ENCODE peak calls at places on chromosome 7, in seven cellular contexts. One of them, this sample, is unnamed.
A peak's percentile ranks its signal among the peaks of the same experiment; 100 is the strongest.

GRCh38 chr7:46153951-46154787 is 233.1 kb upstream of the IGFBP3 start:
- DNase-seq in cardiac muscle cell: no peak
- DNase-seq in adrenal gland: no peak
- DNase-seq in gastrocnemius medialis: peak; percentile 37
- DNase-seq in RWPE2: peak; percentile 59
- DNase-seq in AG04450: no peak
- DNase-seq in GM12878: peak; percentile 55
- DNase-seq in this sample: no peak

GRCh38 chr7:143514487-143514886 is 36.8 kb downstream of the TAS2R41 start:
- DNase-seq in cardiac muscle cell: no peak
- DNase-seq in adrenal gland: no peak
- DNase-seq in gastrocnemius medialis: no peak
- DNase-seq in RWPE2: no peak
- DNase-seq in AG04450: no peak
- DNase-seq in GM12878: no peak
- DNase-seq in this sample: no peak

GRCh38 chr7:119685906-119686305 is 587.1 kb upstream of the KCND2 start:
- DNase-seq in cardiac muscle cell: no peak
- DNase-seq in adrenal gland: no peak
- DNase-seq in gastrocnemius medialis: no peak
- DNase-seq in RWPE2: no peak
- DNase-seq in AG04450: no peak
- DNase-seq in GM12878: no peak
- DNase-seq in this sample: no peak

GRCh38 chr7:44259547-44260457 is 59.0 kb downstream of the YKT6 start:
- DNase-seq in cardiac muscle cell: peak; percentile 99
- DNase-seq in adrenal gland: peak; percentile 86
- DNase-seq in gastrocnemius medialis: peak; percentile 72
- DNase-seq in RWPE2: no peak
- DNase-seq in AG04450: peak; percentile 77
- DNase-seq in GM12878: no peak
- DNase-seq in this sample: no peak

GRCh38 chr7:29342761-29343160 is 148.2 kb downstream of the CHN2 start:
- DNase-seq in cardiac muscle cell: peak; percentile 32
- DNase-seq in adrenal gland: no peak
- DNase-seq in gastrocnemius medialis: no peak
- DNase-seq in RWPE2: no peak
- DNase-seq in AG04450: no peak
- DNase-seq in GM12878: no peak
- DNase-seq in this sample: no peak

GRCh38 chr7:13945670-13946069 is 43.8 kb downstream of the ETV1 start:
- DNase-seq in cardiac muscle cell: peak; percentile 42
- DNase-seq in adrenal gland: no peak
- DNase-seq in gastrocnemius medialis: no peak
- DNase-seq in RWPE2: no peak
- DNase-seq in AG04450: no peak
- DNase-seq in GM12878: no peak
- DNase-seq in this sample: no peak

GRCh38 chr7:51705701-51706100 is 389.1 kb upstream of the COBL start:
- DNase-seq in cardiac muscle cell: no peak
- DNase-seq in adrenal gland: peak; percentile 21
- DNase-seq in gastrocnemius medialis: no peak
- DNase-seq in RWPE2: no peak
- DNase-seq in AG04450: no peak
- DNase-seq in GM12878: no peak
- DNase-seq in this sample: no peak

GRCh38 chr7:33748793-33749192 is 156.5 kb upstream of the BMPER start:
- DNase-seq in cardiac muscle cell: peak; percentile 71
- DNase-seq in adrenal gland: no peak
- DNase-seq in gastrocnemius medialis: peak; percentile 39
- DNase-seq in RWPE2: no peak
- DNase-seq in AG04450: no peak
- DNase-seq in GM12878: no peak
- DNase-seq in this sample: no peak

GRCh38 chr7:37942934-37943610 is 22.6 kb downstream of the EPDR1 start:
- DNase-seq in cardiac muscle cell: peak; percentile 65
- DNase-seq in adrenal gland: peak; percentile 94
- DNase-seq in gastrocnemius medialis: peak; percentile 81
- DNase-seq in RWPE2: no peak
- DNase-seq in AG04450: no peak
- DNase-seq in GM12878: peak; percentile 33
- DNase-seq in this sample: no peak

GRCh38 chr7:106979551-106980357 is 64.8 kb upstream of the PRKAR2B start:
- DNase-seq in cardiac muscle cell: peak; percentile 19
- DNase-seq in adrenal gland: peak; percentile 22
- DNase-seq in gastrocnemius medialis: no peak
- DNase-seq in RWPE2: no peak
- DNase-seq in AG04450: no peak
- DNase-seq in GM12878: no peak
- DNase-seq in this sample: no peak

GRCh38 chr7:76509931-76510877 is at the start of gene UPK3B:
- DNase-seq in cardiac muscle cell: peak; percentile 7
- DNase-seq in adrenal gland: no peak
- DNase-seq in gastrocnemius medialis: no peak
- DNase-seq in RWPE2: no peak
- DNase-seq in AG04450: no peak
- DNase-seq in GM12878: no peak
- DNase-seq in this sample: peak; percentile 33

GRCh38 chr7:51251292-51251691 is 65.3 kb downstream of the COBL start:
- DNase-seq in cardiac muscle cell: no peak
- DNase-seq in adrenal gland: no peak
- DNase-seq in gastrocnemius medialis: no peak
- DNase-seq in RWPE2: no peak
- DNase-seq in AG04450: no peak
- DNase-seq in GM12878: no peak
- DNase-seq in this sample: no peak

GRCh38 chr7:114819629-114820362 is 102.1 kb upstream of the MDFIC start:
- DNase-seq in cardiac muscle cell: peak; percentile 96
- DNase-seq in adrenal gland: no peak
- DNase-seq in gastrocnemius medialis: peak; percentile 28
- DNase-seq in RWPE2: peak; percentile 38
- DNase-seq in AG04450: peak; percentile 95
- DNase-seq in GM12878: no peak
- DNase-seq in this sample: no peak

GRCh38 chr7:67463983-67464382 is 467.4 kb downstream of the TYW1 start:
- DNase-seq in cardiac muscle cell: no peak
- DNase-seq in adrenal gland: no peak
- DNase-seq in gastrocnemius medialis: no peak
- DNase-seq in RWPE2: no peak
- DNase-seq in AG04450: no peak
- DNase-seq in GM12878: no peak
- DNase-seq in this sample: no peak

GRCh38 chr7:113731571-113731970 is 187.2 kb downstream of the PPP1R3A start:
- DNase-seq in cardiac muscle cell: no peak
- DNase-seq in adrenal gland: no peak
- DNase-seq in gastrocnemius medialis: no peak
- DNase-seq in RWPE2: no peak
- DNase-seq in AG04450: no peak
- DNase-seq in GM12878: no peak
- DNase-seq in this sample: no peak

GRCh38 chr7:18693401-18693800 is 197.9 kb downstream of the HDAC9 start:
- DNase-seq in cardiac muscle cell: peak; percentile 92
- DNase-seq in adrenal gland: peak; percentile 12
- DNase-seq in gastrocnemius medialis: peak; percentile 21
- DNase-seq in RWPE2: no peak
- DNase-seq in AG04450: peak; percentile 63
- DNase-seq in GM12878: no peak
- DNase-seq in this sample: no peak

GRCh38 chr7:137932881-137933269 is 69.0 kb downstream of the CREB3L2 start:
- DNase-seq in cardiac muscle cell: peak; percentile 37
- DNase-seq in adrenal gland: peak; percentile 50
- DNase-seq in gastrocnemius medialis: peak; percentile 31
- DNase-seq in RWPE2: no peak
- DNase-seq in AG04450: no peak
- DNase-seq in GM12878: no peak
- DNase-seq in this sample: no peak

GRCh38 chr7:106284516-106285050 is at the start of gene NAMPT:
- DNase-seq in cardiac muscle cell: no peak
- DNase-seq in adrenal gland: peak; percentile 63
- DNase-seq in gastrocnemius medialis: no peak
- DNase-seq in RWPE2: no peak
- DNase-seq in AG04450: no peak
- DNase-seq in GM12878: no peak
- DNase-seq in this sample: peak; percentile 21

GRCh38 chr7:30403477-30403876 is 75.1 kb downstream of the NOD1 start:
- DNase-seq in cardiac muscle cell: no peak
- DNase-seq in adrenal gland: peak; percentile 41
- DNase-seq in gastrocnemius medialis: no peak
- DNase-seq in RWPE2: peak; percentile 88
- DNase-seq in AG04450: no peak
- DNase-seq in GM12878: no peak
- DNase-seq in this sample: no peak

GRCh38 chr7:150317748-150318444 is 5.3 kb upstream of the LRRC61 start:
- DNase-seq in cardiac muscle cell: peak; percentile 95
- DNase-seq in adrenal gland: no peak
- DNase-seq in gastrocnemius medialis: no peak
- DNase-seq in RWPE2: no peak
- DNase-seq in AG04450: no peak
- DNase-seq in GM12878: no peak
- DNase-seq in this sample: no peak

GRCh38 chr7:135745702-135746312 is 2.8 kb downstream of the FAM180A start:
- DNase-seq in cardiac muscle cell: peak; percentile 95
- DNase-seq in adrenal gland: peak; percentile 90
- DNase-seq in gastrocnemius medialis: peak; percentile 65
- DNase-seq in RWPE2: peak; percentile 88
- DNase-seq in AG04450: peak; percentile 86
- DNase-seq in GM12878: no peak
- DNase-seq in this sample: no peak

DNA sequence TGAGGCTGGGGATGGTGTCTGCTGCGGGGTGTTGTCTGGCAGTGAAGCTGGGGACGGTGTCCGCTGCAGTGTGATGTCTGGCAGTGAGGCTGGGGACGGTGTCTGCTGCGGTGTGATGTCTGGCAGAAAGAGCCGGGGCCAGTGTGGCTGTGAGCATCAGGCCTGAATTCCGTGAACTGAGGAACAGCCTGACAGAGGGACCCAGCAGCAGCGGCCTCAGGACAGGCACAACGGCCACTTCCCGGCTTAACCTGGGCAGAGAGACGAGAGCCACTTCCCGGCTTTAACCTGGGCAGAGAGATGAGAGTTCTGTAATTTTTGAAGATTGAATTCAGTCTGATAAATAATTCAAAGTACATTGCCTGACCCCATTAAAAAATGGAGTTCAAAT is 321.2 kb downstream of the PTPRN2 start:
- DNase-seq in cardiac muscle cell: no peak
- DNase-seq in adrenal gland: no peak
- DNase-seq in gastrocnemius medialis: no peak
- DNase-seq in RWPE2: no peak
- DNase-seq in AG04450: no peak
- DNase-seq in GM12878: no peak
- DNase-seq in this sample: no peak
- H3K9me3 ChIP-seq in cardiac muscle cell: no peaks in the 10 kb centered on the region
- H3K9me3 ChIP-seq in adrenal gland: no peaks in the 10 kb centered on the region
- H3K9me3 ChIP-seq in gastrocnemius medialis: no peaks in the 10 kb centered on the region
- H3K9me3 ChIP-seq in RWPE2: peaks cover 8% of the 10 kb centered on the region
- H3K9me3 ChIP-seq in AG04450: peaks cover 97% of the 10 kb centered on the region
- H3K9me3 ChIP-seq in GM12878: peaks cover 7% of the 10 kb centered on the region
- H3K9me3 ChIP-seq in this sample: no peaks in the 10 kb centered on the region

GRCh38 chr7:35985126-35985754 is 167.8 kb upstream of the EEPD1 start:
- DNase-seq in cardiac muscle cell: peak; percentile 86
- DNase-seq in adrenal gland: peak; percentile 81
- DNase-seq in gastrocnemius medialis: peak; percentile 72
- DNase-seq in RWPE2: no peak
- DNase-seq in AG04450: peak; percentile 39
- DNase-seq in GM12878: no peak
- DNase-seq in this sample: peak; percentile 73

GRCh38 chr7:35988818-35989217 is 164.2 kb upstream of the EEPD1 start:
- DNase-seq in cardiac muscle cell: no peak
- DNase-seq in adrenal gland: no peak
- DNase-seq in gastrocnemius medialis: no peak
- DNase-seq in RWPE2: no peak
- DNase-seq in AG04450: no peak
- DNase-seq in GM12878: no peak
- DNase-seq in this sample: no peak

GRCh38 chr7:35991511-35992232 is 161.4 kb upstream of the EEPD1 start:
- DNase-seq in cardiac muscle cell: no peak
- DNase-seq in adrenal gland: no peak
- DNase-seq in gastrocnemius medialis: no peak
- DNase-seq in RWPE2: no peak
- DNase-seq in AG04450: no peak
- DNase-seq in GM12878: no peak
- DNase-seq in this sample: no peak

GRCh38 chr7:35987016-35987415 is 166.0 kb upstream of the EEPD1 start:
- DNase-seq in cardiac muscle cell: no peak
- DNase-seq in adrenal gland: no peak
- DNase-seq in gastrocnemius medialis: no peak
- DNase-seq in RWPE2: no peak
- DNase-seq in AG04450: no peak
- DNase-seq in GM12878: no peak
- DNase-seq in this sample: no peak

GRCh38 chr7:35988105-35988504 is 164.9 kb upstream of the EEPD1 start:
- DNase-seq in cardiac muscle cell: no peak
- DNase-seq in adrenal gland: no peak
- DNase-seq in gastrocnemius medialis: no peak
- DNase-seq in RWPE2: no peak
- DNase-seq in AG04450: no peak
- DNase-seq in GM12878: no peak
- DNase-seq in this sample: no peak
- H3K27ac ChIP-seq in cardiac muscle cell: no peak overlapping the region
- H3K27ac ChIP-seq in adrenal gland: no peak overlapping the region
- H3K27ac ChIP-seq in gastrocnemius medialis: no peak overlapping the region
- H3K27ac ChIP-seq in RWPE2: no peak overlapping the region
- H3K27ac ChIP-seq in AG04450: no peak overlapping the region
- H3K27ac ChIP-seq in GM12878: no peak overlapping the region
- H3K27ac ChIP-seq in this sample: no peak overlapping the region

DNA sequence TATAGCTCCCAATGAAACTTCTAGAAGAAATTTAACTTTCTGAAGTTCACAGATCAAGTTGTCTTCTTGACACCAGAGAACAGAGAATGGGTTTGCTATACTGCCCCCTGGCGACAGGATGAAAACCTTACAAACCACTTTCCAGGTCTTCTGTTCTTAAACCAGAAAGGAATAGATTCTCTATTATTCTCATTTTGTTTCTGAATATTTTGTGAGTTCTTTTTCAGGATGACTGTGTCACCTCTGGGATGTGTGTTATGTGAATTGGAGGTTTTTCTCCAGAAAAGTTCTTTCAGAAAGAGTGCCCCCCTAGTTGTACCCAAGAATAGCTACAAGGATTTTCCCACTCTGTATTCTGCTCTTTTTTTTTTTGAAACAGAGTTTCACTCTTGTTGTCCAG is 6.3 kb downstream of the IFT22 start:
- DNase-seq in cardiac muscle cell: peak; percentile 70
- DNase-seq in adrenal gland: peak; percentile 19
- DNase-seq in gastrocnemius medialis: no peak
- DNase-seq in RWPE2: no peak
- DNase-seq in AG04450: no peak
- DNase-seq in GM12878: no peak
- DNase-seq in this sample: peak; percentile 29
- TF ChIP-seq CTCF in cardiac muscle cell: peak; percentile 72
- TF ChIP-seq CTCF in adrenal gland: peak; percentile 28
- TF ChIP-seq CTCF in gastrocnemius medialis: no peak
- TF ChIP-seq CTCF in RWPE2: peak; percentile 76
- TF ChIP-seq CTCF in AG04450: peak; percentile 66
- TF ChIP-seq CTCF in GM12878: peak; percentile 41
- TF ChIP-seq CTCF in this sample: peak; percentile 82

DNA sequence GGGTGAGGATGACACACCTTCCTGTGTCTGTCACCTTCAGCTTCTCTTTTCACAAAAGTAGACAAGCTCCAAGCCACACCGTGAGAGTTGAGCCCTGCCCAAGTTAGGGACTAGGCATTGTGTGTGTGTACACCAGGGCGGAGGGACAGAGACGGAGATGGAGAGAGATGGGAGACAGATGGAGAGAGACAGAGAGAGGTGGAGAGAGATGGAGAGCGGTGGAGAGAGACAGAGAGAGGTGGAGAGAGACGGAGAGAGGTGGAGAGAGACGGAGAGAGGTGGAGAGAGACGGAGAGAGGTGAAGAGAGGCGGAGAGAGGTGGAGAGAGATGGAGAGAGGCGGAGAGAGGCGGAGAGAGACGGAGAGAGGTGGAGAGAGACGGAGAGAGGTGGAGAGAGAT is 207.0 kb downstream of the DNAJB6 start:
- DNase-seq in cardiac muscle cell: no peak
- DNase-seq in adrenal gland: no peak
- DNase-seq in gastrocnemius medialis: no peak
- DNase-seq in RWPE2: peak; percentile 22
- DNase-seq in AG04450: no peak
- DNase-seq in GM12878: no peak
- DNase-seq in this sample: no peak
- H3K9me3 ChIP-seq in cardiac muscle cell: no peaks in the 10 kb centered on the region
- H3K9me3 ChIP-seq in adrenal gland: no peaks in the 10 kb centered on the region
- H3K9me3 ChIP-seq in gastrocnemius medialis: no peaks in the 10 kb centered on the region
- H3K9me3 ChIP-seq in RWPE2: no peaks in the 10 kb centered on the region
- H3K9me3 ChIP-seq in AG04450: peaks cover 97% of the 10 kb centered on the region
- H3K9me3 ChIP-seq in GM12878: no peaks in the 10 kb centered on the region
- H3K9me3 ChIP-seq in this sample: no peaks in the 10 kb centered on the region

This sample was measured in CD4-positive, alpha-beta T cell.